ENCODE peak calls at places on chromosomes 3 and 15, in four cellular contexts. One of them, this sample, is unnamed.
A peak's percentile ranks its signal among the peaks of the same experiment; 100 is the strongest.

GRCh38 chr3:150335631-150336030 is 72.5 kb upstream of the TSC22D2 start:
- DNase-seq in H9: no peak
- DNase-seq in SJSA1: peak; percentile 71
- DNase-seq in EH: peak; percentile 57
- DNase-seq in this sample: peak; percentile 49

GRCh38 chr15:40340740-40341400 is at the start of gene CCDC9B:
- DNase-seq in H9: no peak
- DNase-seq in SJSA1: peak; percentile 93
- DNase-seq in EH: peak; percentile 93
- DNase-seq in this sample: peak; percentile 86

GRCh38 chr15:62301993-62302665 is 137.0 kb upstream of the C2CD4B start:
- DNase-seq in H9: no peak
- DNase-seq in SJSA1: no peak
- DNase-seq in EH: peak; percentile 70
- DNase-seq in this sample: peak; percentile 9

GRCh38 chr3:74009961-74010859 is 385.5 kb upstream of the PDZRN3 start:
- DNase-seq in H9: no peak
- DNase-seq in SJSA1: no peak
- DNase-seq in EH: no peak
- DNase-seq in this sample: no peak

GRCh38 chr3:133209871-133210550 is 171.8 kb downstream of the TMEM108 start:
- DNase-seq in H9: no peak
- DNase-seq in SJSA1: no peak
- DNase-seq in EH: peak; percentile 72
- DNase-seq in this sample: no peak

GRCh38 chr15:100111103-100112060 is 230.4 kb downstream of the ADAMTS17 start:
- DNase-seq in H9: no peak
- DNase-seq in SJSA1: peak; percentile 72
- DNase-seq in EH: peak; percentile 55
- DNase-seq in this sample: peak; percentile 83

GRCh38 chr3:177554900-177555759 is 357.8 kb upstream of the TBL1XR1 start:
- DNase-seq in H9: no peak
- DNase-seq in SJSA1: no peak
- DNase-seq in EH: peak; percentile 71
- DNase-seq in this sample: peak; percentile 81

GRCh38 chr3:36303286-36303685 is 77.0 kb upstream of the STAC start:
- DNase-seq in H9: no peak
- DNase-seq in SJSA1: no peak
- DNase-seq in EH: no peak
- DNase-seq in this sample: no peak

GRCh38 chr15:69074843-69075224 is 60.3 kb downstream of the NOX5 start:
- DNase-seq in H9: no peak
- DNase-seq in SJSA1: no peak
- DNase-seq in EH: no peak
- DNase-seq in this sample: peak; percentile 32

GRCh38 chr15:49815937-49816336 is 195.1 kb downstream of the DTWD1 start:
- DNase-seq in H9: no peak
- DNase-seq in SJSA1: peak; percentile 27
- DNase-seq in EH: peak; percentile 94
- DNase-seq in this sample: peak; percentile 74

GRCh38 chr3:133269393-133269792 is 130.5 kb upstream of the BFSP2 start:
- DNase-seq in H9: no peak
- DNase-seq in SJSA1: no peak
- DNase-seq in EH: no peak
- DNase-seq in this sample: no peak

GRCh38 chr15:40343512-40343911 is 2.8 kb upstream of the CCDC9B start:
- DNase-seq in H9: no peak
- DNase-seq in SJSA1: peak; percentile 92
- DNase-seq in EH: peak; percentile 99
- DNase-seq in this sample: peak; percentile 93

GRCh38 chr3:171460226-171461086 is at the start of gene TNIK:
- DNase-seq in H9: peak; percentile 87
- DNase-seq in SJSA1: peak; percentile 54
- DNase-seq in EH: peak; percentile 91
- DNase-seq in this sample: peak; percentile 96

GRCh38 chr3:125151916-125152315 is 60.6 kb downstream of the SLC12A8 start:
- DNase-seq in H9: no peak
- DNase-seq in SJSA1: peak; percentile 54
- DNase-seq in EH: peak; percentile 64
- DNase-seq in this sample: no peak

GRCh38 chr3:147656023-147656422 is 246.9 kb downstream of the ZIC1 start:
- DNase-seq in H9: no peak
- DNase-seq in SJSA1: no peak
- DNase-seq in EH: peak; percentile 59
- DNase-seq in this sample: peak; percentile 27

GRCh38 chr3:56154297-56154696 is 314.0 kb downstream of the ERC2 start:
- DNase-seq in H9: no peak
- DNase-seq in SJSA1: no peak
- DNase-seq in EH: peak; percentile 12
- DNase-seq in this sample: peak; percentile 29

GRCh38 chr3:47802734-47803477 is at the start of gene DHX30:
- DNase-seq in H9: peak; percentile 80
- DNase-seq in SJSA1: peak; percentile 86
- DNase-seq in EH: peak; percentile 87
- DNase-seq in this sample: peak; percentile 93

GRCh38 chr15:25947336-25948080 is 84.4 kb upstream of the ATP10A start:
- DNase-seq in H9: peak; percentile 77
- DNase-seq in SJSA1: peak; percentile 37
- DNase-seq in EH: peak; percentile 68
- DNase-seq in this sample: no peak

GRCh38 chr3:177893321-177893720 is 642.9 kb upstream of the KCNMB2 start:
- DNase-seq in H9: no peak
- DNase-seq in SJSA1: peak; percentile 10
- DNase-seq in EH: peak; percentile 50
- DNase-seq in this sample: no peak

GRCh38 chr3:150447631-150448465 is 39.8 kb downstream of the TSC22D2 start:
- DNase-seq in H9: no peak
- DNase-seq in SJSA1: peak; percentile 71
- DNase-seq in EH: peak; percentile 56
- DNase-seq in this sample: peak; percentile 62

GRCh38 chr3:132787616-132788015 is 65.4 kb upstream of the NPHP3 start:
- DNase-seq in H9: no peak
- DNase-seq in SJSA1: no peak
- DNase-seq in EH: peak; percentile 60
- DNase-seq in this sample: peak; percentile 12

GRCh38 chr15:58501006-58501405 is 69.2 kb downstream of the LIPC start:
- DNase-seq in H9: no peak
- DNase-seq in SJSA1: no peak
- DNase-seq in EH: no peak
- DNase-seq in this sample: no peak

GRCh38 chr3:64642327-64643151 is 45.3 kb downstream of the ADAMTS9 start:
- DNase-seq in H9: peak; percentile 40
- DNase-seq in SJSA1: no peak
- DNase-seq in EH: no peak
- DNase-seq in this sample: no peak

GRCh38 chr15:40065166-40065565 is 26.2 kb upstream of the SRP14 start:
- DNase-seq in H9: no peak
- DNase-seq in SJSA1: no peak
- DNase-seq in EH: no peak
- DNase-seq in this sample: no peak

GRCh38 chr3:43173949-43174348 is 68.1 kb upstream of the POMGNT2 start:
- DNase-seq in H9: no peak
- DNase-seq in SJSA1: no peak
- DNase-seq in EH: no peak
- DNase-seq in this sample: no peak

GRCh38 chr15:85047271-85047948 is 65.8 kb downstream of the PDE8A start:
- DNase-seq in H9: no peak
- DNase-seq in SJSA1: peak; percentile 82
- DNase-seq in EH: peak; percentile 95
- DNase-seq in this sample: peak; percentile 99

GRCh38 chr3:45343947-45344346 is 44.4 kb upstream of the LARS2 start:
- DNase-seq in H9: peak; percentile 44
- DNase-seq in SJSA1: no peak
- DNase-seq in EH: peak; percentile 48
- DNase-seq in this sample: no peak

This sample was measured in iris pigment epithelial cell.